ENCODE peak calls at places on chromosomes 12 and 14, in seven cellular contexts. G is GM04504, O is cardiac muscle cell, J is breast epithelium, I is WTC11, L is AG08395, Q is NCI-H1092. R is an unnamed sample.
A peak's percentile ranks its signal among the peaks of the same experiment; 100 is the strongest.

GRCh38 chr14:97217094-97217885 is 420.1 kb downstream of the VRK1 start:
- DNase-seq in J (no peak), I (no peak), Q (no peak), G (no peak), L (no peak), O (no peak), R (no peak)

GRCh38 chr14:104977008-104977680 is 1.0 kb downstream of the AHNAK2 start:
- DNase-seq in J (no peak), I (no peak), L (no peak), O (no peak), Q (no peak), G (no peak), R (no peak)

GRCh38 chr14:92650581-92651105 is 97.8 kb downstream of the LGMN start:
- DNase-seq in O (no peak), Q (no peak), L (no peak), G (no peak), I (no peak), J (no peak), R (no peak)

GRCh38 chr12:94109154-94109553 is 39.2 kb upstream of the PLXNC1 start:
- DNase-seq in I (no peak), L (peak; percentile 70), Q (no peak), J (no peak), G (no peak), O (peak; percentile 43), R (no peak)

GRCh38 chr14:20714593-20715250 is 26.2 kb downstream of the ANG start:
- DNase-seq in Q (no peak), J (peak; percentile 86), I (no peak), G (no peak), O (peak; percentile 91), L (no peak), R (no peak)

GRCh38 chr12:7019043-7019569 is 830 bp upstream of the LPCAT3 start:
- DNase-seq in G (no peak), Q (no peak), L (no peak), O (no peak), J (no peak), I (no peak), R (no peak)

GRCh38 chr14:71651228-71651627 is 281.0 kb upstream of the RGS6 start:
- DNase-seq in Q (no peak), G (peak; percentile 84), I (no peak), L (peak; percentile 77), J (no peak), O (peak; percentile 91), R (peak; percentile 11)

GRCh38 chr12:132550014-132550802 is 60.2 kb downstream of the LRCOL1 start:
- DNase-seq in Q (no peak), I (peak; percentile 66), L (no peak), O (no peak), G (no peak), J (no peak), R (no peak)

GRCh38 chr14:39431416-39432178 is 636 bp downstream of the FBXO33 start:
- DNase-seq in G (no peak), I (peak; percentile 58), J (peak; percentile 22), Q (peak; percentile 38), O (peak; percentile 40), L (peak; percentile 26), R (no peak)

GRCh38 chr12:46351861-46352595 is 20.5 kb downstream of the SLC38A2 start:
- DNase-seq in O (no peak), L (no peak), Q (no peak), I (no peak), G (no peak), J (no peak), R (no peak)

GRCh38 chr12:68240975-68241374 is 12.4 kb downstream of the IL22 start:
- DNase-seq in G (no peak), Q (no peak), J (no peak), L (peak; percentile 45), O (peak; percentile 39), I (no peak), R (peak; percentile 73)

GRCh38 chr14:81656811-81657210 is 123.2 kb upstream of the SEL1L start:
- DNase-seq in G (no peak), L (no peak), Q (no peak), I (no peak), O (no peak), J (no peak), R (no peak)

GRCh38 chr12:113359939-113360748 is 1.8 kb downstream of the PLBD2 start:
- DNase-seq in O (peak; percentile 11), L (peak; percentile 38), G (no peak), I (no peak), Q (no peak), J (no peak), R (no peak)

GRCh38 chr12:70536650-70537049 is 100.6 kb downstream of the PTPRB start:
- DNase-seq in G (no peak), O (no peak), Q (no peak), L (no peak), I (no peak), J (no peak), R (no peak)

GRCh38 chr12:112537710-112538396 is 119.1 kb downstream of the PTPN11 start:
- DNase-seq in Q (no peak), I (peak; percentile 33), G (no peak), L (peak; percentile 61), J (no peak), O (peak; percentile 17), R (peak; percentile 22)

GRCh38 chr12:91718326-91718725 is 427.3 kb downstream of the BTG1 start:
- DNase-seq in Q (no peak), G (no peak), O (peak; percentile 7), I (no peak), J (no peak), L (no peak), R (no peak)

GRCh38 chr12:124098887-124099286 is 125.9 kb downstream of the ZNF664 start:
- DNase-seq in O (no peak), L (no peak), G (no peak), Q (no peak), I (no peak), J (no peak), R (no peak)

GRCh38 chr14:65972346-65972745 is 513.8 kb upstream of the CCDC196 start:
- DNase-seq in O (peak; percentile 18), J (no peak), G (no peak), L (peak; percentile 17), I (no peak), Q (no peak), R (no peak)

GRCh38 chr14:74503256-74503972 is 9.8 kb downstream of the ISCA2 start:
- DNase-seq in O (no peak), L (no peak), I (no peak), J (no peak), Q (no peak), G (no peak), R (no peak)

GRCh38 chr12:81517296-81517695 is 241.9 kb downstream of the PPFIA2 start:
- DNase-seq in G (no peak), Q (no peak), O (no peak), J (no peak), I (no peak), L (no peak), R (no peak)

GRCh38 chr14:81351205-81351604 is 48.9 kb downstream of the STON2 start:
- DNase-seq in O (no peak), J (no peak), I (no peak), Q (no peak), G (no peak), L (no peak), R (no peak)

GRCh38 chr12:49970658-49971057 is 2.1 kb upstream of the AQP6 start:
- DNase-seq in I (no peak), L (no peak), O (no peak), J (no peak), G (no peak), Q (no peak), R (no peak)

GRCh38 chr12:68768431-68768934 is 22.5 kb downstream of the SLC35E3 start:
- DNase-seq in L (no peak), J (no peak), G (no peak), Q (no peak), I (no peak), O (no peak), R (no peak)

GRCh38 chr12:120115692-120116442 is 686 bp downstream of the RAB35 start:
- DNase-seq in J (no peak), Q (no peak), L (peak; percentile 49), O (peak; percentile 39), G (no peak), I (peak; percentile 48), R (no peak)

GRCh38 chr14:53979747-53980642 is 23.4 kb upstream of the BMP4 start:
- DNase-seq in Q (no peak), I (peak; percentile 47), O (peak; percentile 78), J (no peak), L (peak; percentile 92), G (no peak), R (no peak)

GRCh38 chr14:66088661-66089060 is 397.5 kb upstream of the CCDC196 start:
- DNase-seq in J (no peak), Q (no peak), G (no peak), I (no peak), O (no peak), L (peak; percentile 76), R (no peak)

GRCh38 chr12:129788506-129788905 is 115.3 kb downstream of the TMEM132D start:
- DNase-seq in J (no peak), I (no peak), L (no peak), G (no peak), Q (no peak), O (no peak), R (no peak)

GRCh38 chr12:101891462-101891971 is 14.1 kb downstream of the DRAM1 start:
- DNase-seq in J (no peak), O (peak; percentile 61), I (no peak), Q (no peak), L (peak; percentile 65), G (peak; percentile 66), R (no peak)

GRCh38 chr12:81403348-81403747 is 325.5 kb downstream of the ACSS3 start:
- DNase-seq in L (no peak), I (no peak), J (no peak), O (no peak), Q (no peak), G (no peak), R (no peak)

R was measured in Jurkat, Clone E6-1.